ENCODE peak calls at places on chromosomes 6 and 20, in eight cellular contexts. G is uterus, C is heart right ventricle, O is tibial artery, T is GM12878, D is GM23338, I is upper lobe of left lung, J is fibroblast of lung. F is an unnamed sample.

GRCh38 chr6:13989424-13990144 is 64.8 kb downstream of the RNF182 start:
- DNase-seq in G (no peak), C (no peak), O (no peak), T (no peak), D (peak; percentile 23), I (no peak), J (peak; percentile 21), F (no peak)

GRCh38 chr20:4335722-4336121 is 320.4 kb upstream of the RNF24 start:
- DNase-seq in G (no peak), C (no peak), O (no peak), T (no peak), D (no peak), I (peak; percentile 43), J (no peak), F (no peak)

GRCh38 chr6:78268591-78268990 is 598.8 kb upstream of the IRAK1BP1 start:
- DNase-seq in G (no peak), C (no peak), O (no peak), T (no peak), D (no peak), I (no peak), J (no peak), F (no peak)

GRCh38 chr6:126210398-126211075 is 129.4 kb upstream of the CENPW start:
- DNase-seq in G (no peak), C (no peak), O (no peak), T (no peak), D (no peak), I (no peak), J (peak; percentile 5), F (no peak)

GRCh38 chr20:8144282-8145245 is 12.5 kb downstream of the PLCB1 start:
- DNase-seq in G (no peak), C (no peak), O (no peak), T (no peak), D (peak; percentile 8), I (no peak), J (peak; percentile 90), F (no peak)

GRCh38 chr6:1700283-1700967 is 90.7 kb downstream of the FOXC1 start:
- DNase-seq in G (no peak), C (no peak), O (no peak), T (no peak), D (no peak), I (no peak), J (no peak), F (no peak)

GRCh38 chr6:41092421-41093140 is 19.8 kb downstream of the NFYA start:
- DNase-seq in G (no peak), C (no peak), O (no peak), T (no peak), D (peak; percentile 21), I (no peak), J (peak; percentile 43), F (no peak)

GRCh38 chr20:38190166-38190565 is 25.1 kb upstream of the TGM2 start:
- DNase-seq in G (peak; percentile 7), C (no peak), O (no peak), T (no peak), D (no peak), I (no peak), J (no peak), F (no peak)

GRCh38 chr6:100347901-100348550 is 116.7 kb downstream of the SIM1 start:
- DNase-seq in G (no peak), C (no peak), O (no peak), T (no peak), D (no peak), I (no peak), J (peak; percentile 49), F (no peak)

GRCh38 chr20:25706793-25707192 is 10.1 kb upstream of the ZNF337 start:
- DNase-seq in G (no peak), C (no peak), O (no peak), T (no peak), D (no peak), I (no peak), J (no peak), F (no peak)

GRCh38 chr20:32333988-32334885 is 23.9 kb upstream of the ASXL1 start:
- DNase-seq in G (no peak), C (peak; percentile 86), O (peak; percentile 29), T (no peak), D (no peak), I (peak; percentile 87), J (no peak), F (peak; percentile 84)

GRCh38 chr6:161434921-161435411 is 161.1 kb upstream of the AGPAT4 start:
- DNase-seq in G (no peak), C (peak; percentile 51), O (no peak), T (no peak), D (no peak), I (no peak), J (peak; percentile 95), F (no peak)

GRCh38 chr20:45646898-45647297 is 15.8 kb upstream of the WFDC9 start:
- DNase-seq in G (no peak), C (no peak), O (no peak), T (no peak), D (no peak), I (peak; percentile 27), J (no peak), F (no peak)

GRCh38 chr20:46849751-46850150 is 44.9 kb upstream of the EYA2 start:
- DNase-seq in G (no peak), C (no peak), O (no peak), T (no peak), D (no peak), I (no peak), J (no peak), F (no peak)

GRCh38 chr6:42093582-42094329 is 43.4 kb downstream of the TAF8 start:
- DNase-seq in G (no peak), C (no peak), O (no peak), T (no peak), D (peak; percentile 77), I (peak; percentile 39), J (no peak), F (peak; percentile 57)

GRCh38 chr6:36660771-36661471 is 17.6 kb upstream of the CDKN1A start:
- DNase-seq in G (peak; percentile 68), C (peak; percentile 59), O (no peak), T (no peak), D (peak; percentile 89), I (peak; percentile 71), J (peak; percentile 60), F (peak; percentile 78)

DNA sequence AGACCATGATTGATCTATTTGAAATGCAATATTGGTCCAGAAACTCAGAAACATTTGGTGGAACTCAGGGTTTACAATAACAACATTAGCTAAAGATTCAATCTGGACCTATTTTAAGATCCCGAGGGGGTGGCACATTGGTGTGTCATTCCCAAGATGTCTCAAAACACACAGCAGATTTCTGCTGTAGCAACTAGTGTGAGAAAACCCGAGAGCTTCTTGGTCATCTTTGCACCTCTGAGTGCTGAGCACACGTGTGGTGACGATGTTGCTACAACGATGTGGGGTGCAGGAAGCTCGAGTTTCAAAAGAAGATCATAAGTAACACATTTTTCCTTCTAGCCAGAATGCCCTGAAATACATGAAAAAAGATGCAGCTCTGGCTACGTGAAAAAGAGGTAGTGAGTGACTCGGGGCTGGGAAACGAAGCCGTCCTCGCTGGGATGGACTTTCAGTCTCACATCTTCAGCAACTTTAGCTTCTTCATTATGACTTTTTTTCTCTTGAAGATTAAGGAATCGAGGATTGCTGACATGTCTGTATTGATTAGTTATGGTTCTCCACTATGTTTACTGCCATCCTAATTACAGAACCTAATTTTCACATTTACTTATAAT is 1.6 kb downstream of the RAMACL start:
- DNase-seq in G (no peak), C (no peak), O (no peak), T (no peak), D (no peak), I (no peak), J (no peak), F (no peak)
- TF ChIP-seq CTCF in G (no peak), C (no peak), O (no peak), T (no peak), D (no peak), I (no peak), J (no peak), F (no peak)

DNA sequence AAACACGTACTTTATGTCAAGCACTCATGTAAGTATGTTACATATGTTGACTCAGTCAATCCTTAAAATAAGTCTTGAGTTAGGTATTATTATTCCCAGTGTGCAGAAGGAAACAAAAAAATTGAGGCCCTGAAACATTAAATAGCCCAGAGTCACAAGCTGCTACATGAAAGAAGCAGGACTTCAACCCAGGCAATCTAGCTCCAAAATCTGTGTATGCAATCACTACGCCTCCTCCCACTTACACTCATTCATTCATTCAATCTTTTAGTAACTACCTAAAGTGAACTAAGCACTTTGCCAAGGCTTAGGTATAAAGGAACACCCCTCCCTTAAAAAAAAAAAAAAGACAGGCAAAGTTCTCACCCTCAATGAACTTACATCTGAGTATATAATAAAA is 9.3 kb downstream of the ARHGAP18 start:
- DNase-seq in G (no peak), C (no peak), O (no peak), T (no peak), D (no peak), I (no peak), J (no peak), F (no peak)
- H3K4me3 ChIP-seq in G (no peak overlapping the region), C (no peak overlapping the region), O (no peak overlapping the region), T (no peak overlapping the region), D (no peak overlapping the region), I (no peak overlapping the region), J (no peak overlapping the region), F (no peak overlapping the region)

GRCh38 chr20:48738399-48739304 is 89.1 kb downstream of the PREX1 start:
- DNase-seq in G (no peak), C (no peak), O (no peak), T (peak; percentile 92), D (no peak), I (no peak), J (no peak), F (no peak)

GRCh38 chr20:48738094-48738398 is 89.8 kb downstream of the PREX1 start:
- DNase-seq in G (no peak), C (no peak), O (no peak), T (no peak), D (no peak), I (no peak), J (no peak), F (no peak)

GRCh38 chr20:48736231-48736630 is 91.6 kb downstream of the PREX1 start:
- DNase-seq in G (no peak), C (no peak), O (no peak), T (no peak), D (no peak), I (no peak), J (no peak), F (no peak)

GRCh38 chr20:48736636-48737035 is 91.2 kb downstream of the PREX1 start:
- DNase-seq in G (no peak), C (no peak), O (no peak), T (no peak), D (no peak), I (no peak), J (no peak), F (no peak)

GRCh38 chr20:48737463-48738093 is 90.2 kb downstream of the PREX1 start:
- DNase-seq in G (no peak), C (no peak), O (no peak), T (no peak), D (no peak), I (no peak), J (no peak), F (no peak)
- H3K4me1 ChIP-seq in G (no peaks in the 10 kb centered on the region), C (peaks cover 31% of the 10 kb centered on the region), O (peaks cover 19% of the 10 kb centered on the region), T (peaks cover 54% of the 10 kb centered on the region), D (no peaks in the 10 kb centered on the region), I (peaks cover 32% of the 10 kb centered on the region), J (no peaks in the 10 kb centered on the region), F (peaks cover 32% of the 10 kb centered on the region)

DNA sequence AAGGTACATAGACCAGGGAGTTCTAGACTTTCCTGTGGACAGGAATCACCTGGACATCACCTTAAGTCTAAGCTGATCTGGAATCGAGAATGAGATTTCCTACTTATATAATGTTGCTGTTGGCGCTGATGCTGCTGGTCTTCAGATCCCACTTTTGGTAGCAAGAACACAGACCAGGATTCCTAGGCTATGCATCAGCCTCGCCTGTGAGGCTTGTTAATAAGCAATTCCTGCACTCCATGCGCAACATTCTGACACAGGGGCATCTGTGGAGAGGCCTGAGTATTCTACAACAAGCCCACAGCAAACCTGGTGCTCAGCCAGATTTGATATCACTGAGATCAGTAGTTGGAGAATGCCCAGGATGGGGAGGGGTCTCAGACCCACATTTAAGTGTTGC is 52.0 kb upstream of the TRIM26 start:
- DNase-seq in G (no peak), C (no peak), O (no peak), T (no peak), D (no peak), I (no peak), J (no peak), F (no peak)
- TF ChIP-seq CTCF in G (no peak), C (no peak), O (no peak), T (no peak), D (no peak), I (no peak), J (no peak), F (no peak)